ENCODE peak calls at places on chromosomes 6 and 20, in eight cellular contexts. D, Y, U, H, R, A, K and C are unnamed samples.

GRCh38 chr6:13302291-13302690 is 26.0 kb downstream of the TBC1D7 start:
- DNase-seq in K (no peak), H (no peak), D (no peak), U (no peak), Y (no peak), A (no peak), R (no peak), C (no peak)

GRCh38 chr6:29071831-29072723 is 15.0 kb downstream of the OR2B3 start:
- DNase-seq in D (peak), A (peak), U (peak), H (no peak), Y (no peak), R (peak), K (peak), C (peak)

GRCh38 chr6:20757761-20758160 is 223.5 kb downstream of the CDKAL1 start:
- DNase-seq in D (peak), A (no peak), Y (no peak), R (no peak), H (peak), K (no peak), U (peak), C (peak)

GRCh38 chr6:2915150-2915549 is 12.0 kb upstream of the SERPINB9 start:
- DNase-seq in K (no peak), Y (no peak), U (no peak), H (no peak), A (no peak), D (no peak), R (no peak), C (no peak)

GRCh38 chr20:50221501-50222323 is 31.1 kb downstream of the CEBPB start:
- DNase-seq in A (no peak), D (peak), R (no peak), H (no peak), K (no peak), U (peak), Y (no peak), C (peak)

GRCh38 chr20:63980317-63980805 is 571 bp upstream of the PRPF6 start:
- DNase-seq in R (no peak), A (no peak), U (no peak), D (no peak), Y (no peak), H (no peak), K (no peak), C (no peak)

GRCh38 chr20:58693226-58694006 is 816 bp downstream of the NPEPL1 start:
- DNase-seq in D (no peak), A (peak), K (peak), U (peak), H (no peak), Y (peak), R (peak), C (no peak)

GRCh38 chr6:43243649-43244321 is 504 bp downstream of the TTBK1 start:
- DNase-seq in H (no peak), U (no peak), R (no peak), D (no peak), Y (no peak), K (no peak), A (no peak), C (no peak)

GRCh38 chr20:24458441-24458840 is 11.0 kb upstream of the SYNDIG1 start:
- DNase-seq in Y (no peak), U (no peak), R (no peak), H (no peak), K (no peak), A (no peak), D (no peak), C (no peak)

GRCh38 chr6:156771047-156771446 is 6.1 kb upstream of the ARID1B start:
- DNase-seq in Y (no peak), A (no peak), H (no peak), R (no peak), D (no peak), K (no peak), U (peak), C (no peak)

GRCh38 chr6:140366991-140367390 is 992.5 kb upstream of the CITED2 start:
- DNase-seq in K (no peak), H (no peak), A (peak), D (peak), R (no peak), Y (no peak), U (peak), C (peak)

GRCh38 chr6:1311400-1312192 is at the start of gene FOXQ1:
- DNase-seq in Y (no peak), A (peak), K (peak), U (peak), R (peak), D (no peak), H (no peak), C (peak)

GRCh38 chr6:152296648-152297376 is 340.4 kb downstream of the SYNE1 start:
- DNase-seq in D (no peak), R (no peak), H (no peak), U (peak), A (no peak), K (no peak), Y (no peak), C (no peak)

GRCh38 chr6:136225496-136225895 is 24.6 kb downstream of the MTFR2 start:
- DNase-seq in U (peak), H (no peak), D (peak), A (no peak), K (no peak), Y (no peak), R (no peak), C (peak)

GRCh38 chr20:36830791-36831691 is 44.9 kb upstream of the TLDC2 start:
- DNase-seq in K (no peak), U (peak), H (no peak), R (no peak), Y (no peak), D (no peak), A (peak), C (peak)

GRCh38 chr6:24825130-24825630 is 26.5 kb upstream of the ARMH2 start:
- DNase-seq in D (no peak), Y (no peak), H (no peak), U (no peak), R (no peak), A (no peak), K (no peak), C (no peak)

GRCh38 chr6:143396497-143397228 is 53.8 kb downstream of the ADAT2 start:
- DNase-seq in K (peak), U (peak), R (no peak), H (no peak), Y (no peak), A (no peak), D (no peak), C (peak)

GRCh38 chr6:36986704-36987047 is 680 bp upstream of the MTCH1 start:
- DNase-seq in A (no peak), Y (no peak), H (no peak), D (no peak), K (no peak), R (no peak), U (no peak), C (no peak)

GRCh38 chr6:4895971-4896370 is 107.9 kb downstream of the RPP40 start:
- DNase-seq in U (no peak), Y (no peak), D (no peak), H (no peak), A (no peak), R (no peak), K (no peak), C (no peak)

GRCh38 chr20:34952676-34953075 is 2.9 kb downstream of the GSS start:
- DNase-seq in A (no peak), D (no peak), H (no peak), R (no peak), U (peak), K (no peak), Y (no peak), C (no peak)

GRCh38 chr20:3045816-3046676 is at the start of gene MRPS26:
- DNase-seq in R (peak), A (peak), D (peak), K (peak), Y (peak), H (peak), U (peak), C (peak)

GRCh38 chr6:2626381-2626780 is 124.3 kb downstream of the MYLK4 start:
- DNase-seq in K (no peak), Y (no peak), H (no peak), R (no peak), A (no peak), D (peak), U (no peak), C (peak)

GRCh38 chr6:49565261-49565660 is 14.8 kb downstream of the C6orf141 start:
- DNase-seq in D (no peak), Y (no peak), H (no peak), R (no peak), A (peak), U (no peak), K (no peak), C (no peak)

GRCh38 chr6:152195896-152196295 is 388.4 kb downstream of the ESR1 start:
- DNase-seq in A (no peak), H (no peak), R (no peak), U (no peak), D (no peak), Y (no peak), K (no peak), C (no peak)

GRCh38 chr6:35582315-35582714 is 69.6 kb upstream of the TULP1 start:
- DNase-seq in A (no peak), K (no peak), U (no peak), D (no peak), Y (no peak), H (no peak), R (no peak), C (no peak)

GRCh38 chr6:36368921-36369880 is 18.3 kb downstream of the ETV7 start:
- DNase-seq in K (no peak), H (peak), R (no peak), A (no peak), U (peak), D (peak), Y (no peak), C (peak)

GRCh38 chr20:54704032-54704635 is 228.7 kb downstream of the DOK5 start:
- DNase-seq in H (no peak), Y (no peak), D (no peak), U (no peak), A (no peak), R (no peak), K (no peak), C (no peak)

GRCh38 chr6:13733178-13733851 is 21.7 kb upstream of the RANBP9 start:
- DNase-seq in K (peak), A (no peak), U (peak), H (peak), D (peak), Y (no peak), R (no peak), C (peak)

GRCh38 chr20:59667981-59668515 is 63.7 kb downstream of the PHACTR3 start:
- DNase-seq in R (peak), A (no peak), K (no peak), Y (no peak), U (no peak), D (no peak), H (no peak), C (no peak)